ENCODE peak calls at places on chromosomes 11 and 22, in six cellular contexts. G, B, D, S, I and M are unnamed samples.

GRCh38 chr11:69463181-69463891 is 18.1 kb upstream of the LINC01488 start:
- DNase-seq in G (no peak), B (peak; percentile 74), D (no peak), S (peak; percentile 75), I (no peak), M (no peak)

GRCh38 chr22:46732513-46732912 is 5.5 kb downstream of the CERK start:
- DNase-seq in G (no peak), B (no peak), D (no peak), S (peak; percentile 45), I (no peak), M (no peak)

GRCh38 chr22:30541979-30542810 is 4.3 kb downstream of the SEC14L6 start:
- DNase-seq in G (no peak), B (no peak), D (no peak), S (no peak), I (no peak), M (no peak)

GRCh38 chr11:19060629-19061028 is at the start of gene MRGPRX2:
- DNase-seq in G (no peak), B (no peak), D (no peak), S (no peak), I (no peak), M (no peak)

GRCh38 chr11:78400116-78400515 is 17.5 kb downstream of the GAB2 start:
- DNase-seq in G (no peak), B (no peak), D (no peak), S (no peak), I (no peak), M (no peak)

GRCh38 chr11:68206211-68206610 is 6.9 kb downstream of the KMT5B start:
- DNase-seq in G (no peak), B (peak; percentile 46), D (no peak), S (no peak), I (peak; percentile 64), M (no peak)

GRCh38 chr22:24599514-24599913 is 3.5 kb upstream of the GGT1 start:
- DNase-seq in G (no peak), B (no peak), D (no peak), S (no peak), I (no peak), M (no peak)

GRCh38 chr11:57491371-57492061 is 24.0 kb downstream of the SLC43A1 start:
- DNase-seq in G (peak; percentile 13), B (peak; percentile 12), D (no peak), S (no peak), I (peak; percentile 54), M (no peak)

GRCh38 chr11:1238767-1239595 is 16.1 kb downstream of the MUC5B start:
- DNase-seq in G (no peak), B (no peak), D (peak; percentile 73), S (no peak), I (peak; percentile 36), M (no peak)

GRCh38 chr22:50400406-50400805 is 57.3 kb downstream of the PPP6R2 start:
- DNase-seq in G (no peak), B (no peak), D (no peak), S (no peak), I (no peak), M (no peak)

GRCh38 chr11:18836415-18836814 is 44.8 kb upstream of the PTPN5 start:
- DNase-seq in G (no peak), B (no peak), D (no peak), S (no peak), I (no peak), M (no peak)

GRCh38 chr11:103222801-103223200 is 113.6 kb downstream of the DYNC2H1 start:
- DNase-seq in G (no peak), B (no peak), D (no peak), S (no peak), I (no peak), M (no peak)

GRCh38 chr11:133163463-133164419 is 368.6 kb downstream of the OPCML start:
- DNase-seq in G (no peak), B (no peak), D (peak; percentile 22), S (no peak), I (peak; percentile 52), M (no peak)

GRCh38 chr11:116742104-116742503 is 30.7 kb downstream of the BUD13 start:
- DNase-seq in G (no peak), B (no peak), D (no peak), S (no peak), I (no peak), M (no peak)

GRCh38 chr11:75578977-75579376 is 16.9 kb downstream of the SERPINH1 start:
- DNase-seq in G (no peak), B (no peak), D (no peak), S (no peak), I (no peak), M (no peak)

GRCh38 chr11:120883404-120884135 is 140.3 kb upstream of the TBCEL start:
- DNase-seq in G (no peak), B (peak; percentile 8), D (no peak), S (peak; percentile 75), I (no peak), M (no peak)

GRCh38 chr11:94776351-94777321 is 8.5 kb downstream of the AMOTL1 start:
- DNase-seq in G (no peak), B (peak; percentile 57), D (no peak), S (no peak), I (no peak), M (no peak)

GRCh38 chr22:31102441-31103081 is 4.8 kb downstream of the SELENOM start:
- DNase-seq in G (no peak), B (peak; percentile 99), D (peak; percentile 70), S (peak; percentile 92), I (no peak), M (no peak)

GRCh38 chr11:126989942-126990715 is 10.4 kb downstream of the KIRREL3 start:
- DNase-seq in G (peak; percentile 6), B (peak; percentile 21), D (peak; percentile 65), S (peak; percentile 56), I (peak; percentile 82), M (peak; percentile 59)

GRCh38 chr11:71209181-71209580 is 43.2 kb downstream of the SHANK2 start:
- DNase-seq in G (no peak), B (no peak), D (no peak), S (peak; percentile 9), I (no peak), M (no peak)

GRCh38 chr11:128582496-128583366 is 4.6 kb downstream of the ETS1 start:
- DNase-seq in G (no peak), B (peak; percentile 83), D (no peak), S (peak; percentile 58), I (no peak), M (no peak)

GRCh38 chr11:34890812-34891211 is 25.4 kb downstream of the APIP start:
- DNase-seq in G (no peak), B (peak; percentile 43), D (no peak), S (no peak), I (no peak), M (no peak)

GRCh38 chr11:707817-708420 is 1.9 kb downstream of the EPS8L2 start:
- DNase-seq in G (no peak), B (no peak), D (no peak), S (no peak), I (no peak), M (peak; percentile 69)

GRCh38 chr11:62552465-62552782 is 5.8 kb upstream of the AHNAK start:
- DNase-seq in G (no peak), B (peak; percentile 40), D (no peak), S (no peak), I (no peak), M (no peak)

GRCh38 chr22:47086596-47087248 is 324.3 kb downstream of the TBC1D22A start:
- DNase-seq in G (no peak), B (no peak), D (no peak), S (no peak), I (no peak), M (no peak)

GRCh38 chr22:47599753-47600152 is 837.3 kb downstream of the TBC1D22A start:
- DNase-seq in G (no peak), B (no peak), D (no peak), S (no peak), I (no peak), M (no peak)

GRCh38 chr11:38191101-38191500 is 1593.1 kb upstream of the RAG2 start:
- DNase-seq in G (no peak), B (no peak), D (no peak), S (no peak), I (no peak), M (no peak)

GRCh38 chr11:102495161-102496042 is 35.1 kb downstream of the MMP7 start:
- DNase-seq in G (no peak), B (peak; percentile 81), D (peak; percentile 68), S (no peak), I (peak; percentile 55), M (peak; percentile 25)